ENCODE peak calls at places on chromosomes 13 and 19, in six cellular contexts. Z is activated CD4-positive, alpha-beta T cell treated with anti-CD3 and anti-CD28 coated beads, Interleukin-2, amount 50 U/mL, for 4 hours; S is progenitor cell of endocrine pancreas; H is left ventricle myocardium superior; C is activated T-cell treated with anti-CD3 and anti-CD28 coated beads for 1 hour; Y is neuronal stem cell. G is an unnamed sample.

GRCh38 chr13:109155301-109155761 is 525.9 kb downstream of the MYO16 start:
- DNase-seq in H (no peak), S (no peak), C (no peak), Z (no peak), Y (no peak), G (peak; percentile 89)

GRCh38 chr13:72567566-72567965 is 159.9 kb downstream of the MZT1 start:
- DNase-seq in S (no peak), Z (no peak), C (no peak), H (no peak), Y (no peak), G (no peak)

GRCh38 chr19:2330632-2331284 is 2.3 kb downstream of the SPPL2B start:
- DNase-seq in C (no peak), Z (no peak), Y (no peak), S (no peak), H (no peak), G (no peak)

GRCh38 chr13:32255744-32256120 is 59.4 kb downstream of the ZAR1L start:
- DNase-seq in Z (no peak), S (no peak), C (no peak), H (no peak), Y (no peak), G (no peak)

GRCh38 chr19:51364200-51365106 is 1.7 kb downstream of the ETFB start:
- DNase-seq in C (no peak), Y (no peak), H (no peak), S (no peak), Z (no peak), G (no peak)

GRCh38 chr19:38877781-38878574 is at the start of gene RINL:
- DNase-seq in Y (no peak), H (no peak), C (peak; percentile 58), S (no peak), Z (peak; percentile 63), G (no peak)

GRCh38 chr19:27885361-27885760 is 1327.6 kb downstream of the UQCRFS1 start:
- DNase-seq in C (no peak), H (no peak), S (no peak), Z (no peak), Y (no peak), G (no peak)

GRCh38 chr19:58550362-58551122 is 4.4 kb downstream of the CHMP2A start:
- DNase-seq in C (no peak), Z (no peak), Y (no peak), S (no peak), H (no peak), G (no peak)

GRCh38 chr19:55676384-55676783 is 1.4 kb downstream of the EPN1 start:
- DNase-seq in H (peak; percentile 60), S (no peak), Z (no peak), C (no peak), Y (no peak), G (no peak)

GRCh38 chr19:20863176-20863575 is 59.9 kb upstream of the ZNF85 start:
- DNase-seq in Z (no peak), H (no peak), C (no peak), S (no peak), Y (no peak), G (no peak)

GRCh38 chr19:15123900-15124299 is 16.7 kb downstream of the SYDE1 start:
- DNase-seq in Z (no peak), Y (no peak), C (no peak), H (peak; percentile 92), S (no peak), G (no peak)

GRCh38 chr19:54480048-54480447 is 7.0 kb upstream of the CDC42EP5 start:
- DNase-seq in Y (no peak), S (no peak), H (no peak), C (no peak), Z (no peak), G (no peak)

GRCh38 chr19:35079826-35080225 is 35.8 kb upstream of the FXYD3 start:
- DNase-seq in S (no peak), H (no peak), Z (no peak), C (no peak), Y (no peak), G (no peak)

GRCh38 chr19:2249010-2249866 is at the start of gene AMH:
- DNase-seq in S (no peak), Y (no peak), H (peak; percentile 26), C (no peak), Z (no peak), G (no peak)

GRCh38 chr13:113602291-113602970 is 17.9 kb downstream of the TFDP1 start:
- DNase-seq in Y (no peak), H (no peak), Z (no peak), C (no peak), S (no peak), G (no peak)

GRCh38 chr13:74070065-74070464 is 64.1 kb downstream of the KLF12 start:
- DNase-seq in S (no peak), C (no peak), H (no peak), Y (no peak), Z (no peak), G (no peak)

GRCh38 chr13:110246530-110246929 is 60.4 kb downstream of the COL4A1 start:
- DNase-seq in S (no peak), H (no peak), Y (no peak), C (no peak), Z (no peak), G (no peak)

GRCh38 chr19:7652061-7652641 is 15.2 kb downstream of the STXBP2 start:
- DNase-seq in S (peak; percentile 90), H (peak; percentile 89), C (peak; percentile 90), Z (peak; percentile 81), Y (peak; percentile 92), G (no peak)

GRCh38 chr19:22623841-22624221 is 10.3 kb upstream of the ZNF492 start:
- DNase-seq in S (no peak), H (no peak), Y (no peak), C (no peak), Z (no peak), G (no peak)